ENCODE peak calls at places on chromosomes 12 and 14, in five cellular contexts. U is WTC11, S is body of pancreas, J is fibroblast of the aortic adventitia, Q is RWPE2. W is an unnamed sample.
A peak's percentile ranks its signal among the peaks of the same experiment; 100 is the strongest.

GRCh38 chr12:113239288-113239771 is 18.1 kb downstream of the TPCN1 start:
- DNase-seq in U (no peak), S (no peak), J (no peak), Q (no peak), W (no peak)

GRCh38 chr14:65599375-65599774 is 186.8 kb downstream of the FUT8 start:
- DNase-seq in U (no peak), S (no peak), J (peak; percentile 37), Q (no peak), W (no peak)

GRCh38 chr12:83102499-83102898 is 415.8 kb downstream of the TMTC2 start:
- DNase-seq in U (no peak), S (no peak), J (peak; percentile 30), Q (no peak), W (no peak)

GRCh38 chr12:24133385-24133784 is 183.9 kb upstream of the SOX5 start:
- DNase-seq in U (peak; percentile 70), S (no peak), J (no peak), Q (no peak), W (no peak)

GRCh38 chr12:103495158-103495782 is 498 bp downstream of the C12orf42 start:
- DNase-seq in U (peak; percentile 81), S (no peak), J (no peak), Q (no peak), W (peak; percentile 80)

GRCh38 chr12:75908961-75909699 is 122.4 kb downstream of the PHLDA1 start:
- DNase-seq in U (no peak), S (peak; percentile 76), J (peak; percentile 94), Q (no peak), W (no peak)

GRCh38 chr14:83085725-83086124 is 1552.1 kb upstream of the SEL1L start:
- DNase-seq in U (no peak), S (no peak), J (no peak), Q (no peak), W (no peak)

GRCh38 chr14:104316121-104316722 is 177.8 kb downstream of the KIF26A start:
- DNase-seq in U (peak; percentile 7), S (peak; percentile 4), J (no peak), Q (no peak), W (peak; percentile 10)

GRCh38 chr12:49365542-49365941 is 1.7 kb upstream of the SPATS2 start:
- DNase-seq in U (no peak), S (no peak), J (peak; percentile 72), Q (no peak), W (no peak)

GRCh38 chr12:109804820-109805761 is 28.1 kb downstream of the TRPV4 start:
- DNase-seq in U (peak; percentile 82), S (peak; percentile 66), J (peak; percentile 63), Q (peak; percentile 37), W (peak; percentile 62)
- TF ChIP-seq CTCF in U (peak; percentile 96), S (peak; percentile 94), J (peak; percentile 98), Q (peak; percentile 95), W (peak; percentile 88)

GRCh38 chr12:6042447-6042846 is 82.0 kb downstream of the VWF start:
- DNase-seq in U (no peak), S (no peak), J (no peak), Q (no peak), W (no peak)
- TF ChIP-seq CTCF in U (no peak), S (no peak), J (no peak), Q (no peak), W (no peak)

GRCh38 chr12:95956557-95957145 is 13.5 kb downstream of the AMDHD1 start:
- DNase-seq in U (peak; percentile 33), S (no peak), J (no peak), Q (no peak), W (no peak)
- TF ChIP-seq CTCF in U (no peak), S (no peak), J (no peak), Q (no peak), W (no peak)

GRCh38 chr12:30725739-30726138 is 29.0 kb downstream of the CAPRIN2 start:
- DNase-seq in U (no peak), S (no peak), J (peak; percentile 88), Q (no peak), W (no peak)
- TF ChIP-seq CTCF in U (no peak), S (no peak), J (peak; percentile 34), Q (peak; percentile 12), W (no peak)

DNA sequence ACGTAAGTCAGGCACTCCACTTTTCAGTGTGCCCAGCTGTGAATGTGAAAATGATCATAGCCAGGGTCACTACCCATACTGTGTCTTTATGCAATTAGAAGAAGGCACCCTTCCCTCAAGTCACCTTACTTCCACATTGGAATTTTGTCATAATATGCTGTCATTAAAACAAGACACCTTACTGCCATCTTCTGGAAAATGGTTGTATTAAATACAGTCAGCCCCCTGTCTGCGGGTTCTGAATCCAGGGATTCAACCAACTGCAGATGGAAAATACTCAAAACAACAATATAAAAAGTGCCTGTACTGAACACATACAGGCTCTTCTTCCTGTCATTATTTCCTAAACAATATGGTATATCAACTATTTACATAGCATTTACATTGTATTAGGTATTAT is 70.2 kb upstream of the TBX5 start:
- DNase-seq in U (no peak), S (no peak), J (peak; percentile 26), Q (no peak), W (no peak)
- TF ChIP-seq CTCF in U (no peak), S (peak; percentile 9), J (peak; percentile 31), Q (peak; percentile 55), W (no peak)